ENCODE peak calls at places on chromosomes 13 and 19, in six cellular contexts. T, P, L, M, Q and Y are unnamed samples.

GRCh38 chr13:113951246-113951999 is 22.5 kb downstream of the C13orf46 start:
- DNase-seq in Q (peak; percentile 31), M (peak; percentile 57), L (peak; percentile 61), P (no peak), T (peak; percentile 88), Y (peak; percentile 68)

GRCh38 chr13:83221256-83221655 is 661.0 kb downstream of the SLITRK1 start:
- DNase-seq in T (no peak), P (no peak), M (no peak), Q (no peak), L (no peak), Y (no peak)

GRCh38 chr19:14536926-14537692 is 7.7 kb downstream of the TECR start:
- DNase-seq in P (no peak), Q (no peak), L (peak; percentile 51), M (no peak), T (peak; percentile 72), Y (peak; percentile 80)

GRCh38 chr13:33373624-33374023 is 88.1 kb upstream of the STARD13 start:
- DNase-seq in L (no peak), Q (no peak), P (no peak), M (no peak), T (no peak), Y (no peak)

GRCh38 chr19:52188822-52189744 is 769 bp upstream of the PPP2R1A start:
- DNase-seq in T (peak; percentile 83), Q (no peak), L (no peak), M (peak; percentile 19), P (peak; percentile 30), Y (peak; percentile 43)

GRCh38 chr19:30349131-30349730 is 23.0 kb upstream of the ZNF536 start:
- DNase-seq in P (no peak), L (no peak), M (no peak), T (no peak), Q (no peak), Y (no peak)

GRCh38 chr19:38452430-38453366 is 19.2 kb downstream of the RYR1 start:
- DNase-seq in T (no peak), Q (no peak), M (no peak), L (no peak), P (no peak), Y (peak; percentile 16)

GRCh38 chr19:45140144-45140503 is 20.7 kb downstream of the NKPD1 start:
- DNase-seq in M (no peak), T (no peak), Q (no peak), L (no peak), P (no peak), Y (no peak)

GRCh38 chr19:10009269-10009665 is 1.0 kb downstream of the COL5A3 start:
- DNase-seq in T (peak; percentile 84), L (no peak), Q (peak; percentile 40), P (peak; percentile 85), M (no peak), Y (peak; percentile 64)

GRCh38 chr13:94033830-94034642 is 445.4 kb downstream of the DCT start:
- DNase-seq in P (no peak), L (no peak), T (no peak), M (no peak), Q (no peak), Y (no peak)

GRCh38 chr13:30618186-30618937 is 642 bp downstream of the USPL1 start:
- DNase-seq in M (no peak), Q (peak; percentile 34), P (no peak), T (no peak), L (no peak), Y (no peak)

GRCh38 chr13:74115138-74115537 is 19.1 kb downstream of the KLF12 start:
- DNase-seq in T (no peak), Q (no peak), L (no peak), M (no peak), P (peak; percentile 10), Y (no peak)

GRCh38 chr13:47903836-47904235 is 97.2 kb downstream of the SUCLA2 start:
- DNase-seq in P (no peak), T (no peak), L (no peak), M (no peak), Q (no peak), Y (no peak)

GRCh38 chr19:42088471-42089190 is 12.7 kb downstream of the ZNF574 start:
- DNase-seq in T (no peak), L (no peak), P (peak; percentile 38), Q (no peak), M (no peak), Y (no peak)

GRCh38 chr19:46603752-46604241 is 2.7 kb downstream of the CALM3 start:
- DNase-seq in Q (no peak), L (no peak), P (no peak), T (no peak), M (no peak), Y (no peak)

GRCh38 chr19:31349160-31349881 is at the start of gene TSHZ3:
- DNase-seq in P (no peak), Q (no peak), L (peak; percentile 43), M (no peak), T (peak; percentile 86), Y (peak; percentile 67)

GRCh38 chr19:5703819-5704818 is 14.0 kb downstream of the RPL36 start:
- DNase-seq in P (no peak), T (no peak), M (no peak), Q (no peak), L (no peak), Y (no peak)

GRCh38 chr13:99686157-99686572 is 184.9 kb downstream of the TM9SF2 start:
- DNase-seq in M (no peak), L (no peak), T (peak; percentile 53), Q (no peak), P (no peak), Y (peak; percentile 36)

GRCh38 chr13:94620286-94620896 is 18.7 kb downstream of the GPR180 start:
- DNase-seq in T (no peak), P (no peak), L (peak; percentile 13), M (no peak), Q (no peak), Y (peak; percentile 26)

GRCh38 chr13:42777476-42777875 is 3.9 kb upstream of the FAM216B start:
- DNase-seq in L (no peak), P (no peak), M (no peak), Q (no peak), T (no peak), Y (no peak)

DNA sequence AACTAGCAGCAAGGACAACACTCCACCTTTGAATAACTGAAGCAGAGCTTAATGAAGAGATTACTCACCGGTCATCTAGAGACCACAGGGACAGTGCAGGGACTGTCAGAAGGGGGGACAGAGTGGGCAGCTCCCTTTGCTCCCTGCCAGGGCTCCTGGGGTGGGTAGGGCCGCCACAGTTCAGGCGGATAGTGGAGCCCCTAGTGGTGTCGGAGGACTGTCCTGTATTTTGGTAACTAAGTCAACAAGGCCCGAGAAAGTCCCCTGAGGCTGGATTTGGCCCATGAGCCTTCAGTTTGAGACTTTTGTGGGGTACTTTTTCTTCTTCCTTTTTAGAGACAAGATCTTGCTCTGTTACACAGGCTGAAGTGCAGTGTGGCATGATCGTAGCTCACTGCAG is 44.6 kb downstream of the GJA3 start:
- DNase-seq in P (no peak), L (no peak), T (no peak), M (no peak), Q (no peak), Y (no peak)
- TF ChIP-seq CTCF in P (no peak), L (no peak), T (no peak), M (no peak), Q (no peak), Y (no peak)

GRCh38 chr19:19203012-19203856 is at the start of gene NR2C2AP:
- DNase-seq in P (peak; percentile 68), Q (peak; percentile 93), M (peak; percentile 64), T (peak; percentile 94), L (peak; percentile 92), Y (peak; percentile 77)
- TF ChIP-seq CTCF in P (no peak), Q (no peak), M (no peak), T (no peak), L (no peak), Y (no peak)

GRCh38 chr13:77918391-77919261 is at the start of gene EDNRB:
- DNase-seq in Q (no peak), T (peak; percentile 59), P (no peak), M (no peak), L (peak; percentile 25), Y (peak; percentile 43)
- TF ChIP-seq CTCF in Q (no peak), T (peak; percentile 42), P (peak; percentile 24), M (no peak), L (no peak), Y (no peak)

GRCh38 chr19:12521996-12522395 is 29.3 kb downstream of the ZNF564 start:
- DNase-seq in P (no peak), T (no peak), M (no peak), L (no peak), Q (no peak), Y (no peak)
- TF ChIP-seq CTCF in P (no peak), T (no peak), M (no peak), L (no peak), Q (no peak), Y (no peak)